ENCODE peak calls at places on chromosomes 6 and 20, in four cellular contexts. K, D, X and L are unnamed samples.

GRCh38 chr6:150491131-150491795 is 108.4 kb upstream of the PLEKHG1 start:
- DNase-seq in D (no peak), X (no peak), K (no peak), L (no peak)

GRCh38 chr6:110529907-110530306 is 53.5 kb upstream of the SLC22A16 start:
- DNase-seq in K (no peak), D (no peak), X (peak), L (no peak)

GRCh38 chr6:1554241-1554880 is 55.4 kb upstream of the FOXC1 start:
- DNase-seq in K (no peak), D (no peak), X (no peak), L (no peak)

GRCh38 chr6:112289039-112289566 is 34.7 kb upstream of the LAMA4 start:
- DNase-seq in X (peak), K (peak), D (no peak), L (no peak)

GRCh38 chr6:29943053-29943966 is 978 bp downstream of the HLA-A start:
- DNase-seq in D (no peak), X (no peak), K (no peak), L (no peak)

GRCh38 chr20:59940129-59940955 is at the start of the genes FAM217B and PPP1R3D:
- DNase-seq in K (peak), X (peak), D (peak), L (peak)

GRCh38 chr6:118559659-118560058 is 11.6 kb downstream of the PLN start:
- DNase-seq in D (no peak), K (no peak), X (peak), L (no peak)

GRCh38 chr20:36754656-36755222 is 8.8 kb upstream of the NDRG3 start:
- DNase-seq in D (peak), K (peak), X (peak), L (peak)

GRCh38 chr6:4010682-4011081 is 68.3 kb downstream of the FAM217A start:
- DNase-seq in D (no peak), X (no peak), K (no peak), L (no peak)

GRCh38 chr6:156336096-156336495 is 441.1 kb upstream of the ARID1B start:
- DNase-seq in D (no peak), X (no peak), K (no peak), L (no peak)

GRCh38 chr6:13615802-13616140 is 636 bp downstream of the NOL7 start:
- DNase-seq in X (peak), D (peak), K (peak), L (peak)

GRCh38 chr6:89711801-89712200 is 73.3 kb upstream of the LYRM2 start:
- DNase-seq in X (no peak), K (no peak), D (no peak), L (no peak)

GRCh38 chr20:25238319-25239037 is 9.4 kb upstream of the PYGB start:
- DNase-seq in D (no peak), X (peak), K (no peak), L (no peak)

GRCh38 chr20:38135641-38136420 is 29.2 kb downstream of the TGM2 start:
- DNase-seq in K (no peak), X (no peak), D (no peak), L (no peak)

GRCh38 chr6:12014027-12014872 is 2.1 kb downstream of the HIVEP1 start:
- DNase-seq in X (peak), K (no peak), D (no peak), L (peak)

GRCh38 chr6:12011276-12012112 is 618 bp upstream of the HIVEP1 start:
- DNase-seq in D (peak), K (peak), X (peak), L (peak)

GRCh38 chr6:12013368-12013617 is 1.2 kb downstream of the HIVEP1 start:
- DNase-seq in K (no peak), D (no peak), X (no peak), L (no peak)

GRCh38 chr6:12012231-12012565 is at the start of gene HIVEP1:
- DNase-seq in D (no peak), X (no peak), K (peak), L (no peak)

GRCh38 chr6:12012566-12013367 is 655 bp downstream of the HIVEP1 start:
- DNase-seq in K (peak), D (peak), X (peak), L (peak)
- TF ChIP-seq POLR2A in K (peak), D (peak), X (peak), L (peak)

GRCh38 chr20:49046087-49046900 is at the start of gene CSE1L:
- DNase-seq in X (peak), D (peak), K (peak), L (peak)
- TF ChIP-seq POLR2A in X (peak), D (peak), K (peak), L (peak)

DNA sequence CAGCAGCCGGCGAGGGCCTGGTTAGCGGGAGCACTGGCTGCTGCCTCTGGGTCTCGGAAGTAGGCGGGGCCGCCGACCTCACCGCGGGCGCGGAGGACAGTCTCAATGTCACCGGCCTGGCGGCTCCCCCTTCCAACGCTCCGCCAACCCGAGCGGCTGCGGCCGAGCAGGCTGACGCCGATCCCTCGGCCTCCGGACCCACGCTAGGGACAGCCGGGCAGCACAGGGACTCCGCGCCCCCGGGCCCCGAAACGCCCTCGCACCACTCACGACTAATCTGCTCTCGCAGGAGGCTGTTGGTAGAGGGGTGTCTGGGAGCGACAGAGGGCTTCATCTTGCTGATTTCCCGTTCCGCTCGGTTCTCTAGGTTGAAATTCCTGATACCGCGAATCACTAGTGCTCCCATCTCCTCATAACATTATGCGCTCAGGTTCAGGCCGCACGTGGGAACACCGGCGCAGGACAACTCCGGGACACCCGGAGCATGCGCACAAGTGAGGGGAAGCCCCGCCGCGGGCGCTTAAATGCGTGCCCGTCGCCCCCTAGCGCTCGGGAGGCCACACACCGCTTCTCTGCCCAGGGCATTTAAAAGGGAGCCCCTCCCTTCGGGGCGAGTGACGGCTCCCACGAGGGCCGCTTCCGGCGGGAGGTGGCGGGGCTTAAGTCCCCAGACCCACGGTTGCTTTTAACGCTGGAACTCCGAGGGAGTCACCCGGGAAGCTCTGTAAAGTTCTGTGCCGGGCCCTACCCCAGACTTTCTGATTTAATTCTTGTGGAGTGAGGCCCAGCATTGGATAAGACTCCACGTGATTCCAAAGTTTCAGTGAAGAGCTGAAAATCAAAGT is at the start of gene NDUFAF4:
- DNase-seq in D (peak), X (peak), K (peak), L (peak)
- TF ChIP-seq POLR2A in D (peak), X (peak), K (peak), L (peak)

GRCh38 chr6:27138837-27139752 is 108.4 kb upstream of the PRSS16 start:
- DNase-seq in K (peak), D (peak), X (peak), L (no peak)
- TF ChIP-seq POLR2A in K (peak), D (peak), X (no peak), L (no peak)